ENCODE peak calls at places on chromosomes 4 and X, in six cellular contexts. Q is heart left ventricle, F is progenitor cell of endocrine pancreas, X is epithelial cell of proximal tubule, W is CD14-positive monocyte, B is dorsolateral prefrontal cortex. P is an unnamed sample.

GRCh38 chrX:40278340-40279090 is 180.8 kb upstream of the BCOR start:
- DNase-seq in Q (no peak), F (no peak), X (no peak), W (no peak), B (no peak), P (no peak)

GRCh38 chrX:53678667-53679066 is 7.9 kb downstream of the HUWE1 start:
- DNase-seq in Q (no peak), F (no peak), X (no peak), W (no peak), B (no peak), P (no peak)

GRCh38 chr4:4427478-4427870 is 40.6 kb downstream of the NSG1 start:
- DNase-seq in Q (no peak), F (no peak), X (no peak), W (no peak), B (no peak), P (no peak)

GRCh38 chr4:147057631-147057980 is 111.9 kb upstream of the TTC29 start:
- DNase-seq in Q (no peak), F (no peak), X (peak), W (no peak), B (no peak), P (no peak)

GRCh38 chr4:48796927-48797679 is 17.0 kb upstream of the FRYL start:
- DNase-seq in Q (no peak), F (no peak), X (no peak), W (no peak), B (no peak), P (no peak)

GRCh38 chrX:76922100-76922499 is 494.6 kb downstream of the MAGEE1 start:
- DNase-seq in Q (no peak), F (no peak), X (no peak), W (no peak), B (no peak), P (no peak)

GRCh38 chrX:119990995-119991787 is 47.6 kb upstream of the NKAP start:
- DNase-seq in Q (no peak), F (no peak), X (no peak), W (no peak), B (no peak), P (no peak)

GRCh38 chr4:26613735-26614134 is 29.9 kb downstream of the TBC1D19 start:
- DNase-seq in Q (no peak), F (no peak), X (no peak), W (no peak), B (no peak), P (no peak)

DNA sequence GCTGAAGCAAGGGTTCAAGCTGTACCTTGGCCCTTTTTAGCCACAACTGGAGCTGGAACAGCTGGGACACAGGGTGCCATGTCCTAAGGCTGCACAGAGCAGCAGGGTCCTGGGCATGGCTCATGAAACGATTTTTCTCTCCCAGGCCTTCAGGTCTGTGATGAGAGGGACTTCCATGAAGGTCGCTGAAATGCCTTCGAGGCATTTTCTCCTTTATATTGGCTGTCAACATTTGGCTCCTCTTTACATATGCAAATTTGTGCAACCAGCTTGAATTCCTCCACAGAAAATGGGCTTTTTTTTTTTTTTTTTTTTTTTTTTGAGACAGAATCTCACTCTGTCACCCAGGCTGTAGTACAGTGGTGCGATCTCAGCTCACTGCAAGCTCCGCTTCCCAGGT is 430.8 kb downstream of the PCDH11X start:
- DNase-seq in Q (no peak), F (no peak), X (no peak), W (no peak), B (no peak), P (no peak)
- TF ChIP-seq CTCF in Q (no peak), F (no peak), X (no peak), W (no peak), B (no peak), P (no peak)

DNA sequence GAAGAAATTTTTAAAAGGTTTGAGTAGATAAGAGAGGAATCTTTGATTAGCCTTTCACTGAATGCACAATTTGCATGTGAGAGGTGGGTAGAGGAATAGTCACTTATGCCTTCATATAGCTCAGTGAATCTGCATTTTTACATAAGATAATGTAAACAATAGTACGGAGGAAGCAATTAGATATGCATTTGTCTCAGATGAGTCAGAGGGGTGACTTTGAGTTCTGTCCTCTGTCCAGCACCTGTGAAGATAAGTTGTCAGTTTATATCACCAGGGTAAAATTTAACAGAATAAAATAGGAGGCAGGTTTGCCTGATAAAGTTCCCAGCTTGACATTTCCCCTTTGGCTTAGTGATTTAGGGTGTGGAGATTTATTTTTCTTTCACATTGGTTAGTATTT is 841.9 kb downstream of the PCDH18 start:
- DNase-seq in Q (no peak), F (no peak), X (no peak), W (no peak), B (no peak), P (no peak)
- TF ChIP-seq CTCF in Q (no peak), F (no peak), X (no peak), W (no peak), B (no peak), P (no peak)

GRCh38 chr4:5895287-5895686 is 2.4 kb upstream of the CRMP1 start:
- DNase-seq in Q (no peak), F (no peak), X (no peak), W (no peak), B (no peak), P (no peak)

GRCh38 chr4:5893591-5893990 is 705 bp upstream of the CRMP1 start:
- DNase-seq in Q (no peak), F (no peak), X (no peak), W (no peak), B (no peak), P (no peak)

GRCh38 chr4:5893013-5893580 is at the start of gene CRMP1:
- DNase-seq in Q (no peak), F (no peak), X (no peak), W (no peak), B (no peak), P (no peak)

GRCh38 chr4:5892321-5893012 is 419 bp downstream of the CRMP1 start:
- DNase-seq in Q (no peak), F (no peak), X (no peak), W (no peak), B (no peak), P (no peak)

DNA sequence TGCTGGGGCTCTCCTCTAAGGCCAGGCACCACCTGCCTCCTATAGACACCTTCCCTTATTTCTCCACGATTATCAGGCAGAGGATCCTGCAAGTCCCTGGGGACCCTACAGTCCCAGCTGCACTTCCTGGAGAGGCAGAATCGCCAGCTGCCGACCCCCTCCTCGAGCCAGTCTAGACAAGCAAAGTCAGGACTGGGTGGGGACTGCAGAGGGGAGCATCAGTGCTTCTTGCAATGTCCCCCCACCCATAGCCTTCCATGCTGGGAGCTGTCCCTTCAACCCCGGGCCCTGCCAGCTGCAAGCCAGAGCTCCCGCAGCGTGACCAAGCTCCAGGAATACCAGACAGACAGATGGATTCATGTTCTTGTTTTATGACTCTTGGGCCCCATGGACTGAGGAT is 1.4 kb upstream of the CRMP1 start:
- DNase-seq in Q (no peak), F (no peak), X (no peak), W (no peak), B (no peak), P (no peak)
- TF ChIP-seq CTCF in Q (no peak), F (no peak), X (no peak), W (no peak), B (no peak), P (no peak)

DNA sequence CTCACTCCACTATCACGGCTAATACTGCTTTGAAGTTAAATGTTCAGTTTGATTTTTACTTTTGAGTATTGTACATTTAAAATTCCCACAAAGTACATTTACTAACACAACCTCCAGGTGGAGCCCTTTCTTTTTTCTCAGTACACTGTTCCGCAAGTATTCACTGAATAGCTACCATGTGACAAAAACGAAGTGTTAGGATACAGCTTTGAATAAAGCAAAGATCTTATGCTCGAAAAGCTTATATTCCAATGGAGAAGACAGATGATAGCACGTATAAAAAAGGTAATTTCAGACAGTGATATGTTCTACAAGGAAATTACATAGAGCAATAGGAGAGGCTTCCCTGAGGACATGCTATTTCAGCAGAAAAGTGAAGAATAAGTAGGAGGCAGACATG is 60.7 kb upstream of the ABCG2 start:
- DNase-seq in Q (no peak), F (no peak), X (peak), W (no peak), B (no peak), P (no peak)
- TF ChIP-seq CTCF in Q (peak), F (peak), X (peak), W (peak), B (peak), P (peak)

P was measured in omental fat pad.